ENCODE peak calls at places on chromosomes 3 and 15, in ten cellular contexts. One of them, this sample, is unnamed.

GRCh38 chr3:71210257-71211002 is 373.1 kb downstream of the FOXP1 start:
- DNase-seq in HCT116: no peak
- DNase-seq in GM12878: no peak
- DNase-seq in neural progenitor cell: no peak
- DNase-seq in IMR-90: peak
- DNase-seq in GM23248: peak
- DNase-seq in fibroblast of lung: peak
- DNase-seq in neuronal stem cell: no peak
- DNase-seq in OCI-LY7: no peak
- DNase-seq in Karpas-422: no peak
- DNase-seq in this sample: peak

GRCh38 chr3:167241048-167241845 is 138.8 kb downstream of the ZBBX start:
- DNase-seq in HCT116: no peak
- DNase-seq in GM12878: no peak
- DNase-seq in neural progenitor cell: no peak
- DNase-seq in IMR-90: no peak
- DNase-seq in GM23248: no peak
- DNase-seq in fibroblast of lung: no peak
- DNase-seq in neuronal stem cell: no peak
- DNase-seq in OCI-LY7: no peak
- DNase-seq in Karpas-422: no peak
- DNase-seq in this sample: no peak

GRCh38 chr15:81795899-81796298 is 249.9 kb downstream of the MEX3B start:
- DNase-seq in HCT116: no peak
- DNase-seq in GM12878: no peak
- DNase-seq in neural progenitor cell: no peak
- DNase-seq in IMR-90: no peak
- DNase-seq in GM23248: no peak
- DNase-seq in fibroblast of lung: no peak
- DNase-seq in neuronal stem cell: no peak
- DNase-seq in OCI-LY7: no peak
- DNase-seq in Karpas-422: no peak
- DNase-seq in this sample: no peak

GRCh38 chr3:150469031-150469930 is 61.2 kb downstream of the TSC22D2 start:
- DNase-seq in HCT116: peak
- DNase-seq in GM12878: no peak
- DNase-seq in neural progenitor cell: no peak
- DNase-seq in IMR-90: peak
- DNase-seq in GM23248: peak
- DNase-seq in fibroblast of lung: peak
- DNase-seq in neuronal stem cell: no peak
- DNase-seq in OCI-LY7: no peak
- DNase-seq in Karpas-422: no peak
- DNase-seq in this sample: peak

GRCh38 chr3:1967525-1967924 is 131.1 kb upstream of the CNTN4 start:
- DNase-seq in HCT116: no peak
- DNase-seq in GM12878: no peak
- DNase-seq in neural progenitor cell: no peak
- DNase-seq in IMR-90: no peak
- DNase-seq in GM23248: no peak
- DNase-seq in fibroblast of lung: no peak
- DNase-seq in neuronal stem cell: no peak
- DNase-seq in OCI-LY7: no peak
- DNase-seq in Karpas-422: no peak
- DNase-seq in this sample: no peak

GRCh38 chr3:64954995-64955636 is 267.3 kb upstream of the ADAMTS9 start:
- DNase-seq in HCT116: no peak
- DNase-seq in GM12878: no peak
- DNase-seq in neural progenitor cell: no peak
- DNase-seq in IMR-90: no peak
- DNase-seq in GM23248: no peak
- DNase-seq in fibroblast of lung: no peak
- DNase-seq in neuronal stem cell: no peak
- DNase-seq in OCI-LY7: no peak
- DNase-seq in Karpas-422: no peak
- DNase-seq in this sample: no peak

GRCh38 chr3:14806641-14807263 is 12.0 kb upstream of the FGD5 start:
- DNase-seq in HCT116: no peak
- DNase-seq in GM12878: no peak
- DNase-seq in neural progenitor cell: no peak
- DNase-seq in IMR-90: peak
- DNase-seq in GM23248: peak
- DNase-seq in fibroblast of lung: peak
- DNase-seq in neuronal stem cell: no peak
- DNase-seq in OCI-LY7: no peak
- DNase-seq in Karpas-422: no peak
- DNase-seq in this sample: peak

GRCh38 chr3:179852117-179852886 is 184.4 kb downstream of the PEX5L start:
- DNase-seq in HCT116: no peak
- DNase-seq in GM12878: no peak
- DNase-seq in neural progenitor cell: peak
- DNase-seq in IMR-90: peak
- DNase-seq in GM23248: peak
- DNase-seq in fibroblast of lung: peak
- DNase-seq in neuronal stem cell: no peak
- DNase-seq in OCI-LY7: no peak
- DNase-seq in Karpas-422: no peak
- DNase-seq in this sample: peak

GRCh38 chr15:90264649-90265048 is 823 bp upstream of the NGRN start:
- DNase-seq in HCT116: no peak
- DNase-seq in GM12878: no peak
- DNase-seq in neural progenitor cell: no peak
- DNase-seq in IMR-90: no peak
- DNase-seq in GM23248: peak
- DNase-seq in fibroblast of lung: no peak
- DNase-seq in neuronal stem cell: no peak
- DNase-seq in OCI-LY7: peak
- DNase-seq in Karpas-422: peak
- DNase-seq in this sample: peak

GRCh38 chr3:25678581-25678980 is 13.9 kb upstream of the TOP2B start:
- DNase-seq in HCT116: no peak
- DNase-seq in GM12878: no peak
- DNase-seq in neural progenitor cell: no peak
- DNase-seq in IMR-90: no peak
- DNase-seq in GM23248: no peak
- DNase-seq in fibroblast of lung: peak
- DNase-seq in neuronal stem cell: no peak
- DNase-seq in OCI-LY7: no peak
- DNase-seq in Karpas-422: no peak
- DNase-seq in this sample: no peak

GRCh38 chr15:90054618-90055097 is 47.6 kb downstream of the IDH2 start:
- DNase-seq in HCT116: no peak
- DNase-seq in GM12878: no peak
- DNase-seq in neural progenitor cell: no peak
- DNase-seq in IMR-90: no peak
- DNase-seq in GM23248: no peak
- DNase-seq in fibroblast of lung: no peak
- DNase-seq in neuronal stem cell: no peak
- DNase-seq in OCI-LY7: no peak
- DNase-seq in Karpas-422: no peak
- DNase-seq in this sample: no peak

GRCh38 chr3:46098319-46098761 is 71.1 kb upstream of the XCR1 start:
- DNase-seq in HCT116: no peak
- DNase-seq in GM12878: peak
- DNase-seq in neural progenitor cell: no peak
- DNase-seq in IMR-90: peak
- DNase-seq in GM23248: peak
- DNase-seq in fibroblast of lung: peak
- DNase-seq in neuronal stem cell: no peak
- DNase-seq in OCI-LY7: peak
- DNase-seq in Karpas-422: peak
- DNase-seq in this sample: peak

GRCh38 chr3:182180646-182181385 is 469.1 kb downstream of the SOX2 start:
- DNase-seq in HCT116: no peak
- DNase-seq in GM12878: no peak
- DNase-seq in neural progenitor cell: peak
- DNase-seq in IMR-90: no peak
- DNase-seq in GM23248: no peak
- DNase-seq in fibroblast of lung: no peak
- DNase-seq in neuronal stem cell: peak
- DNase-seq in OCI-LY7: no peak
- DNase-seq in Karpas-422: no peak
- DNase-seq in this sample: no peak

GRCh38 chr3:170180107-170180951 is 1.2 kb downstream of the PHC3 start:
- DNase-seq in HCT116: no peak
- DNase-seq in GM12878: no peak
- DNase-seq in neural progenitor cell: no peak
- DNase-seq in IMR-90: peak
- DNase-seq in GM23248: peak
- DNase-seq in fibroblast of lung: peak
- DNase-seq in neuronal stem cell: no peak
- DNase-seq in OCI-LY7: peak
- DNase-seq in Karpas-422: peak
- DNase-seq in this sample: peak

DNA sequence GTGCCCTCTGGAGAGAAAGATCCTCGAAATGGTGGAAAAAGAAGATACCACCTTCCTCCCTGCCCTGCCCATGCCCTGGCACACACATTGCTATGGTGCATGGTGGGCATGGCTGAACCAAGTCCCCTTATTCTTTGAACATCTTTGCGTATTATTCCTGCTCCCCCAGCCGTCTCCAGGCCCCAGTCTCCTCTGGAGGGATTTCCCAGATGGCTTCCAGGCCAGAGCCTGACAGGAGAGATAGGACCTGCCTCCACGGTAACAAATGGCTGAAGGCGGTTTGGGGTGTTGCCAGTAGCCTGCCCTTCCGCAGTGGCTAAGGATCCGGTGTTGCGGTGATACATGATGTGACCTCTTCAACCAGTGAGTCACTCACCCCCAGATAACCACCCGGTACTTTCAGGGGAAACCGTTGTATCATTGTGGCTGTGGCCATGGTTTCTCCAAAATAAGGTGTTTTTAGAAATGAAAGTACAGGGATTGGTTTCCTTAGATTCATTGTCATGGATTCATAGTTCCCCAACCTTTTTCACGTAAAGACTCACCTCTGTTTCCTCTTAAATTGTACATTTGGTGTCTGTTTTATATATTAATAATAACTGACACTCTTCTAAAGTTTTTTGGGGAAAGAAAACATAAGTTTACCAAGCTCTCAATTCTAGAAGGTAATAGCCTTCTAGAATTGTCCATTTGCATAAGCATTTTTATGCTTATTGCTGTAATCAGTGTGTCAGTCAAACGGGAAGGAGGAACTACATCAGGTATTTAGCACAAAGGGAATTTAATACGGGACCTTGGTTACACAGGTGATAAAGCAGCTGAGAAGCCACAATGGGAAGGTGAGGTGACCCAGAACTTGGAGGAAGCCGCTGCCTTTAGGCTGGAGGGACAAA is 25.9 kb downstream of the SMAD3 start:
- DNase-seq in HCT116: peak
- DNase-seq in GM12878: peak
- DNase-seq in neural progenitor cell: no peak
- DNase-seq in IMR-90: peak
- DNase-seq in GM23248: peak
- DNase-seq in fibroblast of lung: peak
- DNase-seq in neuronal stem cell: no peak
- DNase-seq in OCI-LY7: no peak
- DNase-seq in Karpas-422: no peak
- DNase-seq in this sample: peak
- H3K4me3 ChIP-seq in HCT116: peak
- H3K4me3 ChIP-seq in GM12878: peak
- H3K4me3 ChIP-seq in neural progenitor cell: peak
- H3K4me3 ChIP-seq in IMR-90: no peak
- H3K4me3 ChIP-seq in GM23248: peak
- H3K4me3 ChIP-seq in fibroblast of lung: no peak
- H3K4me3 ChIP-seq in neuronal stem cell: no peak
- H3K4me3 ChIP-seq in OCI-LY7: peak
- H3K4me3 ChIP-seq in Karpas-422: no peak
- H3K4me3 ChIP-seq in this sample: no peak

GRCh38 chr15:71083349-71083748 is 31.9 kb upstream of the THSD4 start:
- DNase-seq in HCT116: no peak
- DNase-seq in GM12878: no peak
- DNase-seq in neural progenitor cell: no peak
- DNase-seq in IMR-90: peak
- DNase-seq in GM23248: peak
- DNase-seq in fibroblast of lung: peak
- DNase-seq in neuronal stem cell: no peak
- DNase-seq in OCI-LY7: no peak
- DNase-seq in Karpas-422: no peak
- DNase-seq in this sample: no peak
- H2AFZ ChIP-seq in HCT116: no peak
- H2AFZ ChIP-seq in GM12878: no peak
- H2AFZ ChIP-seq in neural progenitor cell: no peak
- H2AFZ ChIP-seq in IMR-90: peak
- H2AFZ ChIP-seq in GM23248: peak
- H2AFZ ChIP-seq in fibroblast of lung: no peak
- H2AFZ ChIP-seq in neuronal stem cell: no peak
- H2AFZ ChIP-seq in OCI-LY7: no peak
- H2AFZ ChIP-seq in Karpas-422: no peak
- H2AFZ ChIP-seq in this sample: no peak

DNA sequence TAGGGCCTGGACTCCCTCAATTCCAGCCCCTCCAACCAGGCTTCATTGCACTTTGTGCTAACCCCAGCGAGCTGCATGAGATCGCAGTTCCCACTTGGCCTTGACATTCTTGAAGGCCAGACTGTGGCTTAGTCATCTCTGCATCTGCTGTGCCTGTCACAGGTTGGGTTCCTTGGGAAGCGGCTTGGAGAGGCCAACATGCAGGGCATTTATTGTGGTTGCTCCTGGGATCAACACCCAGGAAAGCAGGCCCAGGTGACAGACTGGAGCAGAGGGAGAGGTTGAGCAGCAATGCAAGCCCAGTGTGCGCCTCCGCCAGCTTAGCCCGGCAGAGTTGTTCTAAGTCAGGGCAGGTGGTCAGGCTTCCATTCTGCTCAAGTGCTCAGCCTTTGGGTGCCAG is 10.5 kb downstream of the ABCF3 start:
- DNase-seq in HCT116: no peak
- DNase-seq in GM12878: no peak
- DNase-seq in neural progenitor cell: no peak
- DNase-seq in IMR-90: no peak
- DNase-seq in GM23248: no peak
- DNase-seq in fibroblast of lung: no peak
- DNase-seq in neuronal stem cell: no peak
- DNase-seq in OCI-LY7: no peak
- DNase-seq in Karpas-422: no peak
- DNase-seq in this sample: no peak
- H3K4me3 ChIP-seq in HCT116: no peak
- H3K4me3 ChIP-seq in GM12878: no peak
- H3K4me3 ChIP-seq in neural progenitor cell: no peak
- H3K4me3 ChIP-seq in IMR-90: no peak
- H3K4me3 ChIP-seq in GM23248: no peak
- H3K4me3 ChIP-seq in fibroblast of lung: no peak
- H3K4me3 ChIP-seq in neuronal stem cell: no peak
- H3K4me3 ChIP-seq in OCI-LY7: no peak
- H3K4me3 ChIP-seq in Karpas-422: no peak
- H3K4me3 ChIP-seq in this sample: no peak

DNA sequence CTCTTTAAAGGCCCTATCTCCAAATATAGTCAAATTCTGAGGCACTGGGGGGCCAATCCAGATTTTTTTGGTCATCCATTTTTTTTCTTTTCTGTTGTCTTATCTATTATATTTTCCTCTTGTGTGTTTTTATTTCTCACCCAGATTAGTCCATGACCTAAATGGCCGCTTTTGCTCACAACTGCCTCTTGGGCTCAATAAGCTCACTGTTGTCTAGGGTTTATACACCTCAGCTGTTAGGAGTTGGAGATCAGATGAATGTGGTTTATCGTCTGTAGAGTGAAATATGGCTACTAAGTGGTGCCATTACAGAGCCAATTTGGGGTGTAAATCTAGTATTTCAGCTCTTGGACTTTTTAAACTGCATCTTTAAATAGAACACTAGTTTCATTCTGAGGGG is 173.3 kb downstream of the GHSR start:
- DNase-seq in HCT116: no peak
- DNase-seq in GM12878: no peak
- DNase-seq in neural progenitor cell: no peak
- DNase-seq in IMR-90: no peak
- DNase-seq in GM23248: no peak
- DNase-seq in fibroblast of lung: no peak
- DNase-seq in neuronal stem cell: no peak
- DNase-seq in OCI-LY7: no peak
- DNase-seq in Karpas-422: no peak
- DNase-seq in this sample: no peak
- H2AFZ ChIP-seq in HCT116: no peak
- H2AFZ ChIP-seq in GM12878: no peak
- H2AFZ ChIP-seq in neural progenitor cell: no peak
- H2AFZ ChIP-seq in IMR-90: no peak
- H2AFZ ChIP-seq in GM23248: no peak
- H2AFZ ChIP-seq in fibroblast of lung: no peak
- H2AFZ ChIP-seq in neuronal stem cell: no peak
- H2AFZ ChIP-seq in OCI-LY7: no peak
- H2AFZ ChIP-seq in Karpas-422: no peak
- H2AFZ ChIP-seq in this sample: no peak

This sample was measured in mammary epithelial cell.